ENCODE peak calls at places on chromosomes 1 and 21, in five cellular contexts. J, Q, F, V and H are unnamed samples.

GRCh38 chr1:158105342-158105741 is 75.4 kb upstream of the CD1D start:
- DNase-seq in F (no peak), Q (no peak), J (no peak), V (no peak), H (no peak)

GRCh38 chr1:95650631-95651030 is 416.6 kb downstream of the RWDD3 start:
- DNase-seq in F (no peak), V (no peak), Q (no peak), J (no peak), H (no peak)

GRCh38 chr1:169931795-169932195 is 38.1 kb upstream of the SCYL3 start:
- DNase-seq in Q (no peak), F (no peak), J (no peak), V (no peak), H (no peak)

GRCh38 chr1:176745945-176746344 is 283.0 kb downstream of the PAPPA2 start:
- DNase-seq in J (no peak), Q (no peak), F (no peak), V (no peak), H (no peak)

GRCh38 chr1:29471487-29472313 is 235.4 kb downstream of the PTPRU start:
- DNase-seq in V (no peak), Q (no peak), J (no peak), F (no peak), H (no peak)

GRCh38 chr21:36727886-36728285 is 29.0 kb downstream of the SIM2 start:
- DNase-seq in J (no peak), Q (no peak), V (no peak), F (no peak), H (no peak)

GRCh38 chr21:37276377-37276776 is 9.2 kb upstream of the VPS26C start:
- DNase-seq in Q (no peak), F (no peak), V (no peak), J (no peak), H (no peak)

GRCh38 chr1:175129182-175129581 is 61.5 kb downstream of the TNN start:
- DNase-seq in J (no peak), F (no peak), Q (no peak), V (no peak), H (no peak)

GRCh38 chr1:160078392-160079195 is 2.7 kb upstream of the KCNJ9 start:
- DNase-seq in Q (no peak), J (no peak), V (peak; percentile 33), F (no peak), H (peak; percentile 38)

DNA sequence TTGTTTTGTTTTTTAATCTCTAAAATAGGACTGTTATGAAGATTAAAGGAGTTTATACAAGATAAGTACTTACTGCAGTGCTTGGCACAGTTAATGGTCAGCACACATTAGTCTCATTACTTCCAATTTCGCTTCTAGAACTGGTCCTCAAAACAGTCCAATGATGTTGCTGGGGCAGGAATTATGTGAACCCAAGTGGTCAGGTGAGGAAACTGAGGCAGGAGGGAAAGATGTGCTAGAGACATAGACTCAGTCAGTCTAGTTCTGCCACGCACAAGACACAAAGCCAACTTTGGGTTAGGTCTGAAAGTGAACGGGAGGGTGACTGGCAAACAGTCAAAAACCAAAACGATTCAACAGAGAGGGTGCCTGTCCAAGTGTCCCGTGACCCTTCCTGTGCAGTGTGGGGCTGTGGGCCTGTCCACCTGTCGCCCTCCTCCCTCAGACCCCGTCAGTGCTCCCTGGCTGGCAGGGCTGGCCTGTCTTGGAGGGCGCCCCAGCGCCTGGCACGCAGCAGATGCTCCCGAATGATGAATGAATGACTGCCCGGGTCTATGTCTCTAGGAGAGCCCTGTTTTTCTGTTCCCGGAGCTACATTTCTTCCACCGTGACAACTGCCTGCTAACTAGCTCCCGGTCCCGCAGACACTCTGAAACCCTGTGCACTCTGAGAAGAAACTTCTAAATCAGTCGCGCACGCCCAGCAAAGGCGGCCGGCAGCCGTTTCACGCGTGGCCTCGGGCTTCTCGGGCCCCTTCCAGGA is 2.4 kb downstream of the LRP8 start:
- DNase-seq in V (no peak), F (no peak), J (no peak), Q (no peak), H (no peak)
- H3K4me3 ChIP-seq in V (peak overlapping the region; percentile 74), F (peak overlapping the region; percentile 51), J (peak overlapping the region; percentile 68), Q (peak overlapping the region; percentile 56), H (peak overlapping the region; percentile 77)

GRCh38 chr1:93910305-93910704 is 1.1 kb upstream of the GCLM start:
- DNase-seq in F (no peak), V (no peak), Q (no peak), J (no peak), H (no peak)
- H3K4me3 ChIP-seq in F (no peak overlapping the region), V (no peak overlapping the region), Q (no peak overlapping the region), J (no peak overlapping the region), H (no peak overlapping the region)

GRCh38 chr1:156639601-156640101 is 2.3 kb upstream of the BCAN start:
- DNase-seq in F (no peak), V (no peak), J (no peak), Q (no peak), H (no peak)

GRCh38 chr1:156643266-156644092 is 1.6 kb downstream of the BCAN start:
- DNase-seq in F (no peak), J (no peak), V (no peak), Q (no peak), H (no peak)

GRCh38 chr1:156641761-156642264 is at the start of gene BCAN:
- DNase-seq in V (no peak), Q (peak; percentile 21), J (no peak), F (no peak), H (no peak)

GRCh38 chr1:156642265-156643185 is 608 bp downstream of the BCAN start:
- DNase-seq in Q (no peak), J (no peak), V (no peak), F (no peak), H (no peak)

GRCh38 chr1:156640842-156641706 is 843 bp upstream of the BCAN start:
- DNase-seq in Q (no peak), V (no peak), J (no peak), F (no peak), H (no peak)
- H3K4me3 ChIP-seq in Q (no peak overlapping the region), V (no peak overlapping the region), J (peak overlapping the region; percentile 28), F (no peak overlapping the region), H (no peak overlapping the region)

GRCh38 chr1:51235611-51236547 is at the start of gene RNF11:
- DNase-seq in Q (peak; percentile 89), J (peak; percentile 92), F (peak; percentile 91), V (peak; percentile 89), H (peak; percentile 85)

GRCh38 chr1:51236548-51237312 is 657 bp downstream of the RNF11 start:
- DNase-seq in F (peak; percentile 35), J (peak; percentile 48), V (peak; percentile 14), Q (no peak), H (peak; percentile 58)

GRCh38 chr1:51240096-51240495 is 4.0 kb downstream of the RNF11 start:
- DNase-seq in Q (no peak), F (no peak), J (peak; percentile 24), V (no peak), H (no peak)

GRCh38 chr1:51237313-51237700 is 1.2 kb downstream of the RNF11 start:
- DNase-seq in J (no peak), F (no peak), Q (no peak), V (no peak), H (no peak)

GRCh38 chr1:51237714-51238403 is 1.8 kb downstream of the RNF11 start:
- DNase-seq in F (peak; percentile 27), Q (no peak), V (no peak), J (no peak), H (peak; percentile 13)
- H3K4me3 ChIP-seq in F (peak overlapping the region; percentile 77), Q (peak overlapping the region; percentile 98), V (peak overlapping the region; percentile 39), J (peak overlapping the region; percentile 62), H (peak overlapping the region; percentile 96)

DNA sequence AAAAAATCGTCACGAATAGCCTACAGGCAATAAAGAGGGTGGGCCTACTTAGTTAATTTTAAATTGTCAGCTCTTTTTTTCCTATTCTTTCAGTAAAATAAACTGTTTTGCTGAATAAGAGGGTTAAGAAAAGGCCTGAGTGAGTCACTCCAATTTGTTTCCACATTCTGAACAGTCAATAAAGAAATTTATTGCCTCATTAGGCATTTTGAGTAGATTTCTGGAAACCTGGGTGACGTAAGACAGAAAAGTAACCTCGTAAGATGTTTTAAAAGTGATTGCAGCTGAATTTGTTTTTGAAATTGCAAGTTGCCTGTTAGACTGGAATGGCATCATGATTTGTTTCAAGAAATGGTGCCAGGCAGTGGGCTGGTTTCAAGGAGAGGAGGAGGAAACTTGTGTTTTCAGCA is 439.3 kb downstream of the USP25 start:
- DNase-seq in V (no peak), J (no peak), Q (no peak), F (no peak), H (no peak)
- H3K4me3 ChIP-seq in V (no peak overlapping the region), J (no peak overlapping the region), Q (no peak overlapping the region), F (no peak overlapping the region), H (no peak overlapping the region)